ENCODE peak calls at places on chromosomes 7 and 10, in six cellular contexts. W is kidney, V is heart right ventricle, P is left ventricle myocardium inferior, F is body of pancreas, B is cardiac muscle cell. Y is an unnamed sample.

GRCh38 chr7:46811529-46811928 is 770.4 kb downstream of the TNS3 start:
- DNase-seq in B (no peak), F (no peak), W (peak; percentile 71), P (peak; percentile 35), V (peak; percentile 72), Y (peak; percentile 81)

GRCh38 chr10:64497306-64497705 is 976.1 kb downstream of the REEP3 start:
- DNase-seq in B (no peak), F (no peak), P (no peak), W (no peak), V (no peak), Y (no peak)

GRCh38 chr7:43678315-43678714 is 51.0 kb downstream of the COA1 start:
- DNase-seq in B (no peak), W (no peak), V (no peak), P (no peak), F (no peak), Y (no peak)

GRCh38 chr7:24024689-24025088 is 259.3 kb upstream of the NPY start:
- DNase-seq in B (no peak), F (no peak), P (no peak), V (no peak), W (no peak), Y (no peak)

GRCh38 chr10:68684413-68684812 is 36.6 kb upstream of the CCAR1 start:
- DNase-seq in V (no peak), B (no peak), W (no peak), P (no peak), F (no peak), Y (no peak)

GRCh38 chr10:100446130-100446761 is 16.6 kb upstream of the WNT8B start:
- DNase-seq in V (no peak), W (no peak), B (no peak), P (no peak), F (no peak), Y (no peak)

GRCh38 chr10:16957038-16957437 is 139.8 kb upstream of the RSU1 start:
- DNase-seq in B (no peak), V (no peak), P (no peak), F (no peak), W (no peak), Y (no peak)

GRCh38 chr10:80465839-80466590 is 11.9 kb downstream of the TSPAN14 start:
- DNase-seq in F (no peak), V (no peak), B (no peak), P (no peak), W (no peak), Y (no peak)

GRCh38 chr10:80324086-80324485 is 32.5 kb downstream of the DYDC1 start:
- DNase-seq in P (no peak), W (no peak), F (no peak), B (no peak), V (no peak), Y (no peak)

GRCh38 chr7:96547371-96547811 is 162.3 kb downstream of the SEM1 start:
- DNase-seq in B (no peak), F (no peak), V (no peak), P (no peak), W (no peak), Y (no peak)

GRCh38 chr7:8783229-8783628 is 349.8 kb downstream of the NXPH1 start:
- DNase-seq in B (no peak), W (no peak), F (no peak), P (no peak), V (no peak), Y (no peak)

GRCh38 chr10:132634241-132634946 is 96.8 kb downstream of the INPP5A start:
- DNase-seq in V (no peak), P (peak; percentile 13), F (no peak), W (no peak), B (no peak), Y (no peak)
- TF ChIP-seq CTCF in V (peak; percentile 13), P (no peak), F (no peak), W (no peak), B (peak; percentile 6), Y (no peak)

DNA sequence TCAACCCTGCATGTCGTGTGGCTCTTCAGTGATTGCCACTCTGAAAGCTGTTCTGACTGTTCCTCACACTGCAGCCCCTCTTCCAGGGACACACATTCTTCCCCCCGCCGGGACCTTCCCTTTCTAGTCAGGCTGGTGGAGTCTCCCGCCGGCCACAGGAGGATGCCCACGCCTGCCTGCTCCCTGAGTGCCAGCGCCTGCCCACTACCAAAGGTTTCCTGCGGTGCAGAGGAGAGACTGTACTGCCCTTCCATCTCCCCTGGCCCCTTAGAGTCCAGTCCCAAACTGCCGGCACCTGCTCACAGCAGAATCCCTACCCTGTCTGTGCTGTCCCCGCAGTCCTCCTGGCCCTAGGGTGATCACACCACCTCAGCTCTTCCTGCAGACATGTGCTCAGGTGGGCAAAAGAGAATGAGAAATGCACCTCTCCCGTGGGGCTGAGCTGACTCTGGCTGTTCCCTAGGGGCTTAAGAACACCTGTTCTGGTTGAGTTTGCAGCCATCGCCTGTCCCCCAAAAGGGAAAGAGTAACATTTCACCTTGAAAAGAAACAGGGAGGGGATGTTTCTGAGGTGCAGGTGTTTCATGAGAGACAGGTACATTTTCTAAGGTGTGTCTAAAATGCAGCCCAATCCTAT is 1.4 kb downstream of the PODXL start:
- DNase-seq in P (no peak), V (no peak), W (no peak), F (no peak), B (no peak), Y (no peak)
- H3K27ac ChIP-seq in P (peak overlapping the region; percentile 95), V (peak overlapping the region; percentile 77), W (peak overlapping the region; percentile 74), F (peak overlapping the region; percentile 82), B (no peak overlapping the region), Y (peak overlapping the region; percentile 71)

GRCh38 chr7:36155811-36156361 is 2.8 kb downstream of the EEPD1 start:
- DNase-seq in B (peak; percentile 24), V (peak; percentile 79), P (peak; percentile 71), W (peak; percentile 74), F (peak; percentile 73), Y (no peak)
- TF ChIP-seq CTCF in B (no peak), V (no peak), P (peak; percentile 33), W (no peak), F (no peak), Y (no peak)

DNA sequence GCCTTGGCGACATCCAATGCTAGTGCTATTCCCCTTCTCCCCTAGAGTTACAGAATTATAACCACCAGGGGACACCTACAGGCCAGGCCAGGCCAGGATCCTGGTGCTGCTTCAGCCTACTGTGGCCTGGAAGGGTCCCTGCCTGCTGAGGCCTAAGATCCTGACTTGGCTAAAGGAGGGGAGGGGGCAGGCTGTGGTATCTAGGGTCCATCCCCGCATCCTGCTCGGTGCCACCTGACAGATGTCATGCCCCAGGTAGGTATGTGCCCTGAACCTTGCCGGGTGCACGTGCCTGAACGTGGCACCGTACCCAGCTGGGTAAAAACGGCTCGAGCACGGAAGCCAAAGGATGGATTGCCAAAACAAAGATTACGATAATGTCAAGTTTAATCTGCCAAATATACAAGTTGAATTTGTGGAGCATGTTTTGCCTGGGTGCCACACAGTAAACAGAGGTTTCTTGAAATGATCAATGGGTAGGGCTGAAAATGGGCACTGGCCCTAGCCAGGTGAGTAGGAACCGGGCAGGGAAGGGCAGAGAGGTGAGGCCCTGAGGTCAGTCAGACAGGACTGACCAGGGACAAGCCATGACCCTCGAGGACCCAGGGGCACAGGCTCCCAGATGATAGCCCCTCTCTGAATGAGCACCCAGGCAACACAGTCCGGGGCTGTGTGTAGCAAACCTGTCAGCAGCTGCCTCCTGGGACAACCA is 12.6 kb downstream of the PDAP1 start:
- DNase-seq in B (no peak), V (no peak), F (no peak), P (no peak), W (no peak), Y (no peak)
- H3K27ac ChIP-seq in B (no peak overlapping the region), V (no peak overlapping the region), F (no peak overlapping the region), P (no peak overlapping the region), W (no peak overlapping the region), Y (no peak overlapping the region)

DNA sequence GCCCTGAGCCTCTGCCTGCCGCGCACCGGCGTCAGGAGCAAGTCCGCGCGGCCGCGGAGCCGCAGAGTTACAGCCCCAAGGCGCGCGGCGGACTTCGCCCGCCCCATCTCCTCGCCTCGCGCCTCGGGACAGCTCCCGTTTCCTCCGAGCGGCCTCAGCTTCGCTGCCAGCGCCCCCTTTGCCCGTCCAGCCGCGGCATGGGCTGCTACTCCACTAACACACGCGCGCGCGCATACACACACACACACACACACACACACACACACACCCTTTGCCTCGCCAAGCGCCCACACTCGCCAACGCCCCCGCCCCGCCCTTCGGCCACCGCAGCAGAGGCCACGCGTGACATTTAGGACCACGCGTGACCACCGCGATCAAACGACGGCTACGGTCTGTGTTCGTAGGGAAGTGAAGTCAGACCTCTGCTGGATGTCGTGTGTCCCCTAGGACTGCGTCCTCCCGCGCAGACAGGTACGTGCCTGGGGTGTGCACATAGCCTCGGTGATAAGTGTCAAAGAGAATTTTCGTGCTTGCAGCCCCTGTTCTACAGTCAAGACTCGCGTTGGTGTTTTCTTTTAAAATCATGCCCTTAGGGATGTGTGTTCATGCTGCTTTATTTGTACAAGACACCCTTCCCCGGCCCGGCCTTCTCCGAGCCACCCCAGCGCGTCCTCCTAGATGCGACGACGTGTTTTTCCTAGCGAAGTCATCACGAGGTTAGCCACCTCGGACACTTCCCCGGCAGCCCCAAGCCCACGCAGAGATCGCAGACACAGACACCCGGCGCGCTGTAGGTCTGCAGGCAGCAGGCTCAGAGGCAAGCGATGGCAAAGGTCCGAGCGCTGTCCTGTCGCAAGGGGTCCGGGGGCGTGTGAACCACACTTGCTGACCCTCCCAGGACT is 890 bp downstream of the MKX start:
- DNase-seq in V (no peak), P (peak; percentile 15), W (peak; percentile 66), B (peak; percentile 77), F (peak; percentile 15), Y (peak; percentile 17)
- TF ChIP-seq CTCF in V (no peak), P (no peak), W (no peak), B (no peak), F (no peak), Y (no peak)